ENCODE peak calls at places on chromosomes 3 and 15, in five cellular contexts. X is left ventricle myocardium inferior, T is SJSA1, B is mesendoderm, A is right lobe of liver. U is an unnamed sample. For H3K4me1, the result is how much of the 10 kb centered on the place peaks cover.

GRCh38 chr15:70385052-70385451 is 287.3 kb upstream of the TLE3 start:
- DNase-seq in T (no peak), X (no peak), B (no peak), A (no peak), U (no peak)

GRCh38 chr3:12902181-12902999 is 61.0 kb upstream of the RPL32 start:
- DNase-seq in X (no peak), B (no peak), A (peak), T (no peak), U (no peak)

GRCh38 chr3:115204470-115204869 is 57.4 kb upstream of the ZBTB20 start:
- DNase-seq in B (no peak), T (no peak), X (no peak), A (no peak), U (no peak)

GRCh38 chr15:55661431-55661830 is 73.3 kb upstream of the PYGO1 start:
- DNase-seq in B (peak), X (no peak), A (no peak), T (no peak), U (no peak)

GRCh38 chr3:179158336-179159039 is 10.3 kb downstream of the PIK3CA start:
- DNase-seq in T (no peak), X (no peak), A (no peak), B (no peak), U (no peak)

GRCh38 chr15:48751595-48751994 is 59.3 kb downstream of the CEP152 start:
- DNase-seq in B (no peak), T (no peak), A (no peak), X (no peak), U (no peak)

GRCh38 chr3:14590594-14590993 is 50.5 kb upstream of the GRIP2 start:
- DNase-seq in T (no peak), X (no peak), B (no peak), A (no peak), U (no peak)

GRCh38 chr15:32718082-32718821 is 448 bp downstream of the GREM1 start:
- DNase-seq in A (no peak), T (peak), X (no peak), B (peak), U (no peak)

GRCh38 chr3:14001136-14001535 is 121.3 kb upstream of the WNT7A start:
- DNase-seq in A (no peak), B (no peak), X (no peak), T (no peak), U (no peak)

GRCh38 chr15:68149059-68149458 is 56.1 kb downstream of the CALML4 start:
- DNase-seq in T (no peak), B (peak), A (no peak), X (no peak), U (no peak)

GRCh38 chr3:106485202-106485601 is 616.4 kb upstream of the CBLB start:
- DNase-seq in X (no peak), A (no peak), B (no peak), T (no peak), U (no peak)

GRCh38 chr3:107132674-107133073 is 244.6 kb upstream of the CCDC54 start:
- DNase-seq in A (no peak), X (no peak), B (no peak), T (no peak), U (no peak)

GRCh38 chr3:40623567-40623966 is 98.8 kb downstream of the ZNF621 start:
- DNase-seq in X (no peak), B (no peak), A (no peak), T (no peak), U (no peak)

GRCh38 chr3:87625911-87626310 is 349.5 kb upstream of the POU1F1 start:
- DNase-seq in A (no peak), T (no peak), B (no peak), X (no peak), U (no peak)

GRCh38 chr3:167813169-167814123 is 77.9 kb downstream of the SERPINI1 start:
- DNase-seq in T (no peak), B (no peak), A (no peak), X (no peak), U (no peak)

GRCh38 chr3:114856867-114857266 is 290.2 kb downstream of the ZBTB20 start:
- DNase-seq in A (no peak), B (no peak), T (no peak), X (no peak), U (no peak)

GRCh38 chr3:185959609-185960517 is 22.0 kb upstream of the TRA2B start:
- DNase-seq in T (no peak), B (peak), X (no peak), A (no peak), U (no peak)

GRCh38 chr15:58608129-58608590 is 141.3 kb downstream of the ADAM10 start:
- DNase-seq in X (no peak), A (no peak), T (no peak), B (no peak), U (no peak)

GRCh38 chr3:116777181-116777840 is 67.7 kb downstream of the TUSC7 start:
- DNase-seq in X (no peak), B (peak), T (no peak), A (no peak), U (no peak)

GRCh38 chr15:80694624-80695098 is 449 bp upstream of the ABHD17C start:
- DNase-seq in A (peak), B (peak), T (no peak), X (peak), U (no peak)

GRCh38 chr3:72496055-72496690 is 352.1 kb downstream of the SHQ1 start:
- DNase-seq in X (no peak), B (no peak), A (no peak), T (no peak), U (no peak)

GRCh38 chr15:52801748-52802085 is 11.6 kb upstream of the ONECUT1 start:
- DNase-seq in A (no peak), T (no peak), B (no peak), X (no peak), U (no peak)

GRCh38 chr3:169954142-169954756 is 12.4 kb upstream of the SEC62 start:
- DNase-seq in A (no peak), B (no peak), T (no peak), X (no peak), U (no peak)

GRCh38 chr3:77411334-77411733 is 371.4 kb downstream of the ROBO2 start:
- DNase-seq in X (no peak), B (no peak), T (no peak), A (no peak), U (no peak)

GRCh38 chr3:102148598-102149302 is 286.1 kb upstream of the ZPLD1 start:
- DNase-seq in B (peak), T (no peak), A (no peak), X (no peak), U (no peak)

GRCh38 chr3:126212629-126213375 is 32.4 kb upstream of the ALDH1L1 start:
- DNase-seq in B (peak), A (peak), T (no peak), X (peak), U (no peak)

GRCh38 chr3:45062697-45063070 is 36.6 kb downstream of the CLEC3B start:
- DNase-seq in B (no peak), X (no peak), T (no peak), A (no peak), U (no peak)

GRCh38 chr3:146148468-146148931 is 12.5 kb downstream of the PLOD2 start:
- DNase-seq in B (no peak), X (no peak), T (no peak), A (no peak), U (no peak)

GRCh38 chr3:171506743-171507319 is 46.6 kb upstream of the TNIK start:
- DNase-seq in X (no peak), B (no peak), T (no peak), A (no peak), U (no peak)

GRCh38 chr15:48657891-48658591 is 12.5 kb upstream of the FBN1 start:
- DNase-seq in A (no peak), B (no peak), T (no peak), X (peak), U (no peak)

DNA sequence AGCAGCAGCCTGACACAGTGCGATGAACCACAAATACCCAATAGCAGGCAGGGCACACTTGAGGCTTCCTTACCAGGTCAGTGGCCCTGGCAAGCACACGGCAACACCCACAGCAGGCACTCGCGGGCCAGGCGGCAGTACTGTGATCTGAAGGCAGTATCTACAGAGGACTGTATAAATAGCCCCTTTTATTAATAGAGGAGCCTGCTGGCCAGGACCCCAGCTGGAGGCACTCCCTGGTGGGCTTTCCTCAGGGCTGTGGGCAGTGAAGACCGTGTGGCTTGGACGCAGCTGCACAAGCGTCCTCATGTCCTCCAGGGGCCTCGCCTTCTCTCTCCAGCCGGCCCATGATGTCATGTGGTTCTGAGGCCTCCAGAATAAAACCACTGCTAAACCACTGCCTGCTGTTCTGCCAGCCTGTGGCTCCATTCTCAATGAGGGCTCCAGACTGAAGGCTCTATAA is 44.1 kb downstream of the LRIG1 start:
- DNase-seq in T (no peak), B (no peak), A (no peak), X (peak), U (no peak)
- H3K4me1 ChIP-seq in T (under half), B (under half), A (under half), X (half or more), U (under half)

GRCh38 chr3:188267790-188268333 is 113.9 kb downstream of the LPP start:
- DNase-seq in T (no peak), A (no peak), B (peak), X (no peak), U (no peak)
- H3K4me1 ChIP-seq in T (half or more), A (under half), B (under half), X (half or more), U (half or more)

GRCh38 chr15:30038667-30039523 is 43.9 kb upstream of the GOLGA8J start:
- DNase-seq in X (no peak), T (no peak), B (no peak), A (peak), U (no peak)
- H3K4me1 ChIP-seq in X (under half), T (under half), B (under half), A (under half), U (under half)

GRCh38 chr3:54783611-54784010 is 144.2 kb downstream of the LRTM1 start:
- DNase-seq in B (no peak), A (no peak), T (no peak), X (no peak), U (no peak)
- H3K4me1 ChIP-seq in B (under half), A (under half), T (under half), X (under half), U (under half)

GRCh38 chr3:149647812-149648211 is 10.0 kb downstream of the WWTR1 start:
- DNase-seq in T (no peak), X (no peak), A (no peak), B (no peak), U (no peak)
- H3K4me1 ChIP-seq in T (under half), X (half or more), A (under half), B (under half), U (half or more)

GRCh38 chr3:181541414-181541813 is 170.3 kb upstream of the SOX2 start:
- DNase-seq in B (no peak), T (no peak), A (no peak), X (no peak), U (no peak)
- H3K4me1 ChIP-seq in B (under half), T (under half), A (under half), X (under half), U (under half)

DNA sequence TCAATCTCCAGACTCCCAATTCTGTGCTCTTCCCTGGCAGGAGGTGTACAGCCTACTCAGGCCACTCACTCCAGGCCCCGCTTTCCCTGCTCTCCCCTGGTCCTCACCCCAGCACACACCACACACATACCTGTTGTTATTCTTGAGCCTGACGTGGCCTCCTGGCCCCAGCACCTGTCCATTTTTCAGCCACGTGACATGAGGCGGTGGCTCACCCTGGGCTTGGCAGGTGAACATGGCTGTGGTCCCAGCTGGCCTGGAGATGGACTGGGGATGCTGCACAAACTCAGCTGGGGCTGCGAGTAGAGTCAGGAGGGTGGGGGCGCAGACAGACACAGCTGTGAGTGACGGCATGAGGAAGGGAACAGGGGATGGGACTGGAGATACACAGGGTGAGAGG is 27.3 kb downstream of the RNU5B-1 start:
- DNase-seq in B (no peak), X (no peak), A (no peak), T (no peak), U (no peak)
- H3K4me1 ChIP-seq in B (under half), X (under half), A (under half), T (under half), U (under half)

U was measured in thoracic aorta.